ENCODE peak calls at places on chromosome 5, in five cellular contexts. I, V, W, L and U are unnamed samples.

GRCh38 chr5:123028222-123028621 is 8.3 kb downstream of the PPIC start:
- DNase-seq in I (no peak), V (no peak), W (peak; percentile 17), L (no peak), U (no peak)

GRCh38 chr5:74895906-74896305 is 29.7 kb upstream of the FAM169A start:
- DNase-seq in I (peak; percentile 59), V (peak; percentile 80), W (no peak), L (no peak), U (peak; percentile 77)

GRCh38 chr5:150234606-150235547 is 45.0 kb downstream of the SLC6A7 start:
- DNase-seq in I (no peak), V (no peak), W (no peak), L (no peak), U (no peak)

GRCh38 chr5:37837101-37838032 is 2.5 kb downstream of the GDNF start:
- DNase-seq in I (peak; percentile 77), V (peak; percentile 61), W (peak; percentile 73), L (no peak), U (peak; percentile 59)

GRCh38 chr5:446066-446725 is 3.2 kb downstream of the EXOC3 start:
- DNase-seq in I (no peak), V (no peak), W (no peak), L (no peak), U (no peak)

GRCh38 chr5:10118150-10118549 is 131.5 kb downstream of the ATPSCKMT start:
- DNase-seq in I (no peak), V (no peak), W (no peak), L (no peak), U (no peak)

GRCh38 chr5:19408149-19408548 is 579.9 kb downstream of the CDH18 start:
- DNase-seq in I (no peak), V (no peak), W (no peak), L (no peak), U (no peak)

GRCh38 chr5:56686337-56687198 is 128.8 kb upstream of the MAP3K1 start:
- DNase-seq in I (no peak), V (no peak), W (no peak), L (no peak), U (no peak)

GRCh38 chr5:90134892-90135291 is 274.7 kb downstream of the CETN3 start:
- DNase-seq in I (peak; percentile 31), V (no peak), W (peak; percentile 66), L (no peak), U (no peak)

GRCh38 chr5:180026320-180026719 is 45.2 kb downstream of the RNF130 start:
- DNase-seq in I (peak; percentile 67), V (peak; percentile 39), W (no peak), L (no peak), U (peak; percentile 31)

GRCh38 chr5:14223372-14223771 is 80.2 kb downstream of the TRIO start:
- DNase-seq in I (no peak), V (no peak), W (no peak), L (no peak), U (no peak)

GRCh38 chr5:960551-960950 is 48.1 kb upstream of the NKD2 start:
- DNase-seq in I (no peak), V (no peak), W (no peak), L (no peak), U (no peak)

GRCh38 chr5:100444961-100445360 is 90.2 kb upstream of the FAM174A start:
- DNase-seq in I (peak; percentile 23), V (no peak), W (no peak), L (no peak), U (no peak)

GRCh38 chr5:34538026-34538672 is 118.0 kb upstream of the RAI14 start:
- DNase-seq in I (peak; percentile 31), V (no peak), W (no peak), L (no peak), U (peak; percentile 20)

GRCh38 chr5:155285673-155286072 is 272.1 kb downstream of the KIF4B start:
- DNase-seq in I (no peak), V (no peak), W (no peak), L (no peak), U (no peak)

GRCh38 chr5:71887680-71888079 is 168.6 kb downstream of the CARTPT start:
- DNase-seq in I (peak; percentile 94), V (peak; percentile 6), W (no peak), L (no peak), U (no peak)

GRCh38 chr5:148966937-148967336 is 95.9 kb downstream of the SH3TC2 start:
- DNase-seq in I (no peak), V (no peak), W (no peak), L (no peak), U (no peak)

GRCh38 chr5:148966348-148966747 is 96.5 kb downstream of the SH3TC2 start:
- DNase-seq in I (no peak), V (peak; percentile 59), W (peak; percentile 40), L (no peak), U (no peak)

GRCh38 chr5:148968311-148968710 is 94.6 kb downstream of the SH3TC2 start:
- DNase-seq in I (no peak), V (no peak), W (no peak), L (no peak), U (no peak)

GRCh38 chr5:148969291-148969690 is 93.6 kb downstream of the SH3TC2 start:
- DNase-seq in I (no peak), V (no peak), W (no peak), L (no peak), U (no peak)

GRCh38 chr5:148967783-148968182 is 95.1 kb downstream of the SH3TC2 start:
- DNase-seq in I (no peak), V (no peak), W (no peak), L (no peak), U (no peak)
- H3K4me1 ChIP-seq in I (peaks cover 17% of the 10 kb centered on the region), V (peaks cover 7% of the 10 kb centered on the region), W (peaks cover 62% of the 10 kb centered on the region), L (no peaks in the 10 kb centered on the region), U (peaks cover 7% of the 10 kb centered on the region)

GRCh38 chr5:116862632-116863455 is 288.2 kb upstream of the SEMA6A start:
- DNase-seq in I (no peak), V (no peak), W (no peak), L (no peak), U (no peak)

GRCh38 chr5:116858705-116859333 is 284.2 kb upstream of the SEMA6A start:
- DNase-seq in I (no peak), V (no peak), W (no peak), L (no peak), U (no peak)

GRCh38 chr5:116859666-116860320 is 285.2 kb upstream of the SEMA6A start:
- DNase-seq in I (no peak), V (no peak), W (no peak), L (no peak), U (no peak)

GRCh38 chr5:116861662-116862061 is 287.0 kb upstream of the SEMA6A start:
- DNase-seq in I (no peak), V (no peak), W (no peak), L (no peak), U (no peak)

GRCh38 chr5:116861097-116861496 is 286.5 kb upstream of the SEMA6A start:
- DNase-seq in I (no peak), V (no peak), W (no peak), L (no peak), U (no peak)
- H3K4me1 ChIP-seq in I (no peaks in the 10 kb centered on the region), V (peaks cover 2% of the 10 kb centered on the region), W (no peaks in the 10 kb centered on the region), L (no peaks in the 10 kb centered on the region), U (no peaks in the 10 kb centered on the region)

DNA sequence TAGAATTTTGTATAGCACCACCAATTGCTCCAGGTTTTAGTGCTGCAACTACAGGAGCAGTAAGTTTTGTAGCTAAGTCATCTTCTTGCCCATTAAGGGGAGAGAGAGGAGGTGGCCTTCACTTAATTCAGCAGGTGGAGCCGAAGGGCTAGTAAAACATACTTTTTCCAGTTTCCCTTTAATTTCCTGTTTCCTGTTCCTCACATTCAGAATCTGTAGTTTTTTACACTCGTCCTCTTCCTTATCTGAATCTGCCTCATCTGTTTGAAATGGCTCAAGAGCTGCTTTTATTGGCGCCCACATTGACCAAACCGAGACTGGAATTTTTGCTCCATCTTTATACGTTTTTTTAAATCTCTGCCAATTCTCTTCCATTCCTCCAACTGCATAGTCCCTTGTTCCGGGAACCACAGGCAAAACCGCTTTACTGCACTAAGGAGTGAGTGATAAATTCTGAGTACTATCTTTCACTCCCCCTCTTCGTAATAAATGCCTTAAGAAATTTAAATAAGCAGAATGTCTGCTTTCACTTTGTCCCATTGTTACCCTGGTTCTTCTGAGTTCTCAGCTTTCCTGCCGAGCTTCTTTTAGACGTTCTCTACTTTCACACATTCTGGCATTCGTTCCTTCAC is 133.9 kb downstream of the DROSHA start:
- DNase-seq in I (no peak), V (no peak), W (no peak), L (no peak), U (no peak)
- H3K4me1 ChIP-seq in I (no peaks in the 10 kb centered on the region), V (no peaks in the 10 kb centered on the region), W (no peaks in the 10 kb centered on the region), L (no peaks in the 10 kb centered on the region), U (no peaks in the 10 kb centered on the region)

DNA sequence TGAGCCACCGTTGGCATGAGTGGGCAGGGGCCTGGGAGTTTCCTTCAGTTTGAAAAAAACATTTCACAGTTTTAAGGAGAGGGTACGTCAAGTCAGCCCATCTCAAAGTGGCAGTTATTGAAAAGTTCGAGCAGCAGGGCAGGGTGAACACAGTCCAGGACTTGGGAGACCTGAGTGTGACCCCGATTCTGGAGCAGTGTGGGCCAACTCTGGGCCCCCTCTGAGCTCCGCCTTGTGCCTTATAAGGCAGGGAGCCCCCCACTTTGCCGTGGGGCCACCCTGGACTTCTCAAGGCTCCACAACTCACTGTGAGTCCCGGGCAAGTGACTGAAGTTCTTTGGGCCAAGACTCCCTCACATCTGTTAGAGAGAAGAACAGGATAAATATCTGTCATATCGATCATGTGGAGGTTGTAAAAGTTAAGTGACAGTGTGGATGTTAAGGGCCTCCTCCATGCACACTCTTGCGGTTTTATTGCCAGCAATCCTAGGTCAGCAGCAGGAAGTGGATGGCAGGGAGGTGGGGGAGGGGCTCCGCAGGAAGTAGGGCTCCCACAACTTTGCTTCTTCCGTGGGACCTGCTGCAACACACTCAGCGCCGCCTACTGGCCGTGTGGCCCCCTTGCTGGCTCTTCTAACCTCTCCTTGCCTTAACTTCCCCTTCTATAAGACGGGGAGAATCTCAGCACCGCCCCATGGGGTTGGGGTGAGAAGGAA is 38.4 kb downstream of the HRH2 start:
- DNase-seq in I (no peak), V (peak; percentile 72), W (peak; percentile 74), L (peak; percentile 10), U (peak; percentile 18)
- H3K4me1 ChIP-seq in I (no peaks in the 10 kb centered on the region), V (no peaks in the 10 kb centered on the region), W (no peaks in the 10 kb centered on the region), L (peaks cover 10% of the 10 kb centered on the region), U (no peaks in the 10 kb centered on the region)

DNA sequence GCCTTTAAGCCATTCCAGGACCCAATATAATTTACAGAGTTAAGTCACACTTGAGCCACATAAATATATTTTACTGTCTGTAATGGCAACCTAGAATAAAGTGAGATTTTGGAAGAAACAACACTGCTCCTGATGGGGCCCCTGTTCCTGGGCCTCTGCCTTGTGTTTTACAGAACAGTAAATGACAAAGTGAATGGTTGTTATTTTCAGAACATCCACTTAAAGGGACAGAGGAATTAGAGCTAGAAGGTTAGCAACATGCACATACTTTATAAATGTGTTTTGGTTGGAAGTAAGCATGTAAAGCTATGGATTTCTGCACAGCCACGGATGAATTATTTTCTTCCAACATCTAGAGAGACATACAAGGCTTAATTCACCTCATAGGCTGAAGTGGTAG is 3.6 kb downstream of the PTGER4 start:
- DNase-seq in I (no peak), V (no peak), W (no peak), L (no peak), U (no peak)
- H3K4me1 ChIP-seq in I (peaks cover 7% of the 10 kb centered on the region), V (peaks cover 9% of the 10 kb centered on the region), W (no peaks in the 10 kb centered on the region), L (peaks cover 7% of the 10 kb centered on the region), U (peaks cover 23% of the 10 kb centered on the region)